ENCODE peak calls at places on chromosomes 7 and 10, in four cellular contexts. J is GM12865, X is choroid plexus epithelial cell, E is cardiac muscle cell. M is an unnamed sample.

GRCh38 chr10:130782467-130782866 is 529.1 kb downstream of the TCERG1L start:
- DNase-seq in E (no peak), X (no peak), J (no peak), M (no peak)

GRCh38 chr10:99123851-99124250 is 111.8 kb downstream of the HPSE2 start:
- DNase-seq in J (no peak), E (no peak), X (no peak), M (no peak)

GRCh38 chr7:130875265-130875741 is 141.3 kb upstream of the KLF14 start:
- DNase-seq in X (peak; percentile 70), E (peak; percentile 58), J (peak; percentile 60), M (peak; percentile 69)

GRCh38 chr7:28328822-28329615 is 83.3 kb upstream of the CREB5 start:
- DNase-seq in J (no peak), E (no peak), X (no peak), M (no peak)

GRCh38 chr7:38502848-38503247 is 128.3 kb downstream of the AMPH start:
- DNase-seq in J (no peak), E (no peak), X (no peak), M (no peak)

GRCh38 chr10:59894114-59894513 is 12.2 kb downstream of the CCDC6 start:
- DNase-seq in J (no peak), X (peak; percentile 63), E (no peak), M (peak; percentile 66)

GRCh38 chr7:128030999-128031681 is at the start of gene LRRC4:
- DNase-seq in E (peak; percentile 72), X (peak; percentile 59), J (peak; percentile 49), M (no peak)

GRCh38 chr7:1257863-1258262 is 25.2 kb downstream of the UNCX start:
- DNase-seq in X (no peak), J (no peak), E (no peak), M (no peak)

GRCh38 chr10:75367098-75367497 is 34.5 kb downstream of the ZNF503 start:
- DNase-seq in E (no peak), X (no peak), J (no peak), M (no peak)

GRCh38 chr7:138886501-138886917 is 88.5 kb upstream of the ATP6V0A4 start:
- DNase-seq in E (peak; percentile 48), J (peak; percentile 83), X (peak; percentile 85), M (peak; percentile 72)

GRCh38 chr7:15685358-15686181 is 913 bp downstream of the MEOX2 start:
- DNase-seq in E (peak; percentile 14), X (peak; percentile 26), J (no peak), M (no peak)

GRCh38 chr7:81014266-81014665 is 95.4 kb upstream of the SEMA3C start:
- DNase-seq in J (no peak), E (no peak), X (peak; percentile 48), M (peak; percentile 49)

GRCh38 chr10:51117053-51117660 is 42.9 kb downstream of the PRKG1 start:
- DNase-seq in E (no peak), J (no peak), X (no peak), M (no peak)

GRCh38 chr7:123580406-123581161 is 21.0 kb upstream of the ASB15 start:
- DNase-seq in J (peak; percentile 29), E (peak; percentile 66), X (peak; percentile 82), M (peak; percentile 68)

GRCh38 chr10:91077549-91078017 is 142.9 kb upstream of the PCGF5 start:
- DNase-seq in X (peak; percentile 6), J (no peak), E (peak; percentile 50), M (peak; percentile 46)

GRCh38 chr10:61642073-61642637 is 20.6 kb upstream of the CABCOCO1 start:
- DNase-seq in E (no peak), X (no peak), J (no peak), M (no peak)

GRCh38 chr10:104329754-104330153 is 8.5 kb downstream of the ITPRIP start:
- DNase-seq in X (peak; percentile 70), E (no peak), J (no peak), M (peak; percentile 82)

DNA sequence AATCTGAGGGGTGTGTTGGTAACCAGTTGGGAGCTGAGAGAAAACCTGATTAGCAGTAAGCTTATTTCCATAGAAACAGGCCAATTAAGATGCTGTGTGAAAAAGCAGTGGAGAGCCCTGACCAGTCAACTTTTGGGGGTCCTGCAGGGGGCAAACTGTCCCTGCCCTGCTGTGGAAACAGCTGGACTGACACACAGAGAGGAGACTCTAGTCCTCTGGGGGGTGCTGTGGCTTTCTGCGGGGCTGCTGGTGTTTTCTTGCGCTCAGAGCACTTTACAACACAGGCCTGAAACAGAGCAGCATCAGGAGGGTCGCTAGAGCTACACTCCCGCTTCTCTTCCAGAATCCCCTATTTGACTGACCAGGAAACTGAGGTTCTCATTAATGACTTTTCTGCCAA is 546.9 kb upstream of the GALNT17 start:
- DNase-seq in J (peak; percentile 13), X (no peak), E (no peak), M (no peak)
- TF ChIP-seq CTCF in J (no peak), X (no peak), E (no peak), M (no peak)

GRCh38 chr10:113100299-113100680 is 150.2 kb downstream of the TCF7L2 start:
- DNase-seq in J (no peak), E (no peak), X (no peak), M (no peak)

GRCh38 chr10:113099431-113100298 is 149.6 kb downstream of the TCF7L2 start:
- DNase-seq in J (no peak), E (peak; percentile 13), X (peak; percentile 62), M (peak; percentile 86)

GRCh38 chr10:113103131-113103830 is 153.2 kb downstream of the TCF7L2 start:
- DNase-seq in J (no peak), E (no peak), X (peak; percentile 38), M (no peak)

GRCh38 chr10:113108180-113108835 is 158.3 kb downstream of the TCF7L2 start:
- DNase-seq in X (no peak), E (peak; percentile 33), J (no peak), M (peak; percentile 22)

GRCh38 chr10:113104071-113104470 is 154.0 kb downstream of the TCF7L2 start:
- DNase-seq in J (no peak), E (no peak), X (no peak), M (no peak)
- TF ChIP-seq CTCF in J (no peak), E (no peak), X (no peak), M (no peak)

GRCh38 chr10:114300036-114300645 is 61.1 kb downstream of the VWA2 start:
- DNase-seq in J (no peak), X (no peak), E (no peak), M (no peak)

GRCh38 chr10:114301951-114302710 is 63.1 kb downstream of the VWA2 start:
- DNase-seq in E (no peak), X (no peak), J (no peak), M (no peak)

GRCh38 chr10:114304017-114304565 is 65.0 kb downstream of the VWA2 start:
- DNase-seq in J (peak; percentile 89), E (peak; percentile 87), X (peak; percentile 95), M (peak; percentile 84)

GRCh38 chr10:114303556-114303955 is 64.5 kb downstream of the VWA2 start:
- DNase-seq in X (no peak), E (no peak), J (no peak), M (no peak)

GRCh38 chr10:114301177-114301576 is 62.1 kb downstream of the VWA2 start:
- DNase-seq in J (peak; percentile 32), E (no peak), X (no peak), M (peak; percentile 67)
- TF ChIP-seq CTCF in J (peak; percentile 13), E (no peak), X (no peak), M (peak; percentile 32)

GRCh38 chr7:35849158-35849831 is 48.4 kb downstream of the SEPTIN7 start:
- DNase-seq in E (no peak), X (peak; percentile 80), J (no peak), M (peak; percentile 69)
- TF ChIP-seq CTCF in E (peak; percentile 5), X (peak; percentile 17), J (no peak), M (no peak)

DNA sequence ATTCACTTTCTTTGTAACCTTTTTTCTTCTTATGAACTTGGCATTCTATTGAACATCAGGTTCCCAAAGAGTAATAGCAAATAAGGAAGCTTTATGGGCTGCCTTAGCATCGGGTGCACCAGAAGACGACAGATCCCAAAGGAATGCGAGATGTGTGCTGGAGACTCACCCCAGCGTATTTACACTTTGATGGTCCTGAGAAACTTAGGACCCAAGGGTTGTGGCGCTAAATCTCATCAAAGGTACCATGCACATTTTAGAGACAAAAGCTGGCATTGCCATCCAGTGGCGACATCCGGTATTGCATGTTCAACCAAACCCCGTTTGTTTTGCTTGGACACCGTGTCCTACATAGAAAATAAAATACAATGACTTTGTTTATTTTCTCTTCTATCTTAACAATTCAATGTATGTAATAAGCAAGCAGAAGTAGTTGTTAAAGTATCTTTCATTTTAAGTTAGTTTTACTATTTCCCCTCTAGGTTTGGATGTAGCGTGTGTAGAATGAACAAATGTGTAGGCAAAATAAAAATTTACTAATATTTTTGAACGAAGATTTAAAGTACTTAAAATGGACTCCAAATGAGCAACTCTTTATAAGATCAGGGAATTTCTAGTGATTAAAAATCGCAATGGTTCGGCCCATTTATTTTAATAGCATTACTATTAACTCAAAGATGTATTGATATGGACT is 1154.8 kb downstream of the GATA3 start:
- DNase-seq in X (peak; percentile 77), J (peak; percentile 68), E (peak; percentile 75), M (peak; percentile 71)
- TF ChIP-seq CTCF in X (peak; percentile 97), J (peak; percentile 85), E (peak; percentile 82), M (peak; percentile 88)

DNA sequence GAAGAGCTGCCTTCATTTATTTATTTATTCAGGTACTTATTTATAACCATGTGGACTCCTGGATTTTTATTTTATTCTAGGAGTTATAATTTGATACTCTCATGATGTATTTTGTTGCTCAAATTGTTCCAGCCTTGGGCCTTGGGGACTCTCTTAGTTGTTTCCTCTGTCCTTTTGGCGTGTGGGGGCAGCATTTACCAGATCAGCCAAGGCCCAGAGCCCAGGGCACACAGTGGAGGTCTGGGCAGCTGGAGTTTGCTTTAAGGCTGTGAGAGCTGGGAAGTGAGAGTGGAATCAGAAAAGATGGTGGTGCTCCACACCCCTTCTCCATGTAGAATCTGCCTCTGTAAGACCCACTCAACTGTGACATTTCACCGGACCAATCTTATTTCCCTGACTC is 398.9 kb downstream of the RPS24 start:
- DNase-seq in J (no peak), E (peak; percentile 39), X (peak; percentile 31), M (no peak)
- TF ChIP-seq CTCF in J (no peak), E (peak; percentile 20), X (peak; percentile 36), M (no peak)

GRCh38 chr10:33333260-33334169 is 952 bp downstream of the NRP1 start:
- DNase-seq in J (peak; percentile 18), X (peak; percentile 47), E (no peak), M (peak; percentile 46)

GRCh38 chr10:33335550-33335799 is 1.0 kb upstream of the NRP1 start:
- DNase-seq in E (no peak), X (no peak), J (no peak), M (no peak)

GRCh38 chr10:33334170-33334838 is at the start of gene NRP1:
- DNase-seq in J (peak; percentile 5), X (peak; percentile 94), E (peak; percentile 49), M (no peak)

GRCh38 chr10:33335800-33336605 is 1.5 kb upstream of the NRP1 start:
- DNase-seq in J (no peak), E (peak; percentile 61), X (peak; percentile 57), M (peak; percentile 72)

DNA sequence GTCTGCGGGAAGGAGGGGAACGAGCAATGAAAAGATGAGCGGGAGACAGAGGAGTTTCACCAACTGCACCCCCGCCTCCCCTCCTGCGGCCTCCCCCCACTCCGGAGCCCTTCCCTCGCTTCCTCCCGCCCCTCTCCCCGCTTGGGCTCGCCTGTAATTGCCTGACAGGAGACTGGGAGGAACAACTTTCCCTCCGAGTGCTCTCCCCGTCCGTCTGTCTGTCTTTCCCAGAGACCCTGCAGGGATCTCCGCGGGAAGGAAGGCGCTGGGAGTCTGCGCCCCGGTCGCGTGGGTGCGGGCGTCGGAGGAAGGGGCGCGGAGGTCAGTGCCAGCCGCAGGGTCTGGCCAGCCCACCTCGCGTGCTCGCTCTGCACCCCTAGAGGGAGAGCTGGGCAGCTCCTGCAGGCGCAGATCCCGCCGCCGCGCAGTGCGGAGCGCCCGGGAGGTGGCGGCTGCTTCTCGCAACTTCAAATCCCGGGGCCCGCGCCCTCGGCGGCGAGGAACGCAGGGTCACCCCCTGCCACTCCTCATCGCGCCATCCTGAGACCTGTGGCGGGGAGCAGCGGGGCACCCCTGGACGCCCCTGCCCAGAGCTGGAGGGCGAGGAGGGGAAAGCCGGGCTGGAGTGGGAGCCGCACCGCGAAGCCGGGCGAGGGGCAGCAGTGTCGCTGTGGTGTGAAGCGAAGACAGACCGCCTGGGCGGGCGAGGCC is 527 bp upstream of the NRP1 start:
- DNase-seq in E (peak; percentile 86), J (peak; percentile 7), X (peak; percentile 89), M (peak; percentile 90)
- TF ChIP-seq CTCF in E (peak; percentile 66), J (no peak), X (peak; percentile 60), M (peak; percentile 82)